ENCODE peak calls at places on chromosomes 13 and 19, in five cellular contexts. A is dermis blood vessel endothelial cell; L is activated naive CD8-positive, alpha-beta T cell treated with anti-CD3 and anti-CD28 coated beads, Interleukin-2, amount 50 U/mL, for 16 hours; V is stimulated activated effector memory CD8-positive, alpha-beta T cell treated with anti-CD3 and anti-CD28 coated beads, Interleukin-12 subunit alpha, Interleukin-12 subunit beta, amount 100 ng/mL, for 72 hours; I is aorta. M is an unnamed sample.

GRCh38 chr13:33345842-33346241 is 60.3 kb upstream of the STARD13 start:
- DNase-seq in A (no peak), L (no peak), V (no peak), I (no peak), M (no peak)

GRCh38 chr13:77207943-77208342 is 119.0 kb downstream of the MYCBP2 start:
- DNase-seq in A (peak), L (no peak), V (no peak), I (no peak), M (no peak)

GRCh38 chr13:45811891-45812583 is 39.5 kb downstream of the SIAH3 start:
- DNase-seq in A (no peak), L (no peak), V (no peak), I (no peak), M (no peak)

GRCh38 chr13:27728271-27728670 is 64.0 kb upstream of the GSX1 start:
- DNase-seq in A (peak), L (no peak), V (no peak), I (no peak), M (no peak)

GRCh38 chr13:44686478-44687071 is 110.4 kb upstream of the TSC22D1 start:
- DNase-seq in A (no peak), L (no peak), V (no peak), I (no peak), M (no peak)

GRCh38 chr13:49914947-49915346 is 21.2 kb downstream of the SPRYD7 start:
- DNase-seq in A (no peak), L (no peak), V (no peak), I (no peak), M (no peak)

GRCh38 chr19:9881720-9882119 is 46.6 kb downstream of the PIN1 start:
- DNase-seq in A (no peak), L (no peak), V (no peak), I (no peak), M (no peak)

GRCh38 chr19:18697680-18698079 is 14.2 kb downstream of the CRTC1 start:
- DNase-seq in A (no peak), L (no peak), V (no peak), I (no peak), M (no peak)

GRCh38 chr19:5172859-5173577 is 167.6 kb downstream of the PTPRS start:
- DNase-seq in A (peak), L (no peak), V (no peak), I (no peak), M (no peak)

GRCh38 chr19:11408591-11408990 is 10.5 kb downstream of the RGL3 start:
- DNase-seq in A (no peak), L (no peak), V (no peak), I (no peak), M (peak)

GRCh38 chr19:1472227-1473055 is 6.6 kb downstream of the C19orf25 start:
- DNase-seq in A (no peak), L (no peak), V (no peak), I (no peak), M (no peak)

GRCh38 chr19:56076413-56076998 is 44.6 kb downstream of the ZNF787 start:
- DNase-seq in A (peak), L (no peak), V (peak), I (no peak), M (no peak)

GRCh38 chr19:38728752-38729541 is 15.3 kb downstream of the CAPN12 start:
- DNase-seq in A (no peak), L (no peak), V (no peak), I (peak), M (peak)

GRCh38 chr13:37492741-37493514 is 105.6 kb downstream of the POSTN start:
- DNase-seq in A (no peak), L (no peak), V (no peak), I (no peak), M (no peak)

GRCh38 chr13:20045946-20046548 is 87.5 kb downstream of the ZMYM2 start:
- DNase-seq in A (no peak), L (no peak), V (no peak), I (no peak), M (no peak)

GRCh38 chr19:9431475-9431874 is 3.9 kb downstream of the ZNF266 start:
- DNase-seq in A (peak), L (no peak), V (peak), I (no peak), M (peak)

GRCh38 chr19:28694812-28695211 is 518.1 kb downstream of the UQCRFS1 start:
- DNase-seq in A (no peak), L (no peak), V (no peak), I (no peak), M (no peak)

GRCh38 chr19:12838182-12838890 is at the start of gene MAST1:
- DNase-seq in A (peak), L (no peak), V (peak), I (no peak), M (no peak)

GRCh38 chr13:33109319-33109718 is 93.1 kb downstream of the KL start:
- DNase-seq in A (no peak), L (no peak), V (no peak), I (no peak), M (no peak)

GRCh38 chr13:30026909-30027308 is 176.5 kb upstream of the UBL3 start:
- DNase-seq in A (no peak), L (no peak), V (no peak), I (no peak), M (no peak)

GRCh38 chr13:46176756-46177155 is 5.2 kb downstream of the LCP1 start:
- DNase-seq in A (no peak), L (no peak), V (no peak), I (no peak), M (peak)

GRCh38 chr19:45395524-45396388 is 9.1 kb downstream of the PPP1R13L start:
- DNase-seq in A (no peak), L (no peak), V (no peak), I (no peak), M (no peak)

GRCh38 chr13:84032116-84032515 is 149.8 kb upstream of the SLITRK1 start:
- DNase-seq in A (no peak), L (no peak), V (no peak), I (no peak), M (no peak)

GRCh38 chr13:28679628-28680027 is 20.7 kb downstream of the POMP start:
- DNase-seq in A (peak), L (no peak), V (no peak), I (no peak), M (no peak)

GRCh38 chr19:15464394-15465385 is at the start of gene RASAL3:
- DNase-seq in A (peak), L (no peak), V (peak), I (peak), M (peak)

GRCh38 chr13:24511019-24511823 is 1.4 kb downstream of the PARP4 start:
- DNase-seq in A (peak), L (peak), V (peak), I (no peak), M (peak)

GRCh38 chr13:24192036-24192810 is 31.7 kb downstream of the SPATA13 start:
- DNase-seq in A (no peak), L (no peak), V (no peak), I (no peak), M (no peak)

GRCh38 chr13:46896346-46897138 is at the start of gene HTR2A:
- DNase-seq in A (no peak), L (no peak), V (no peak), I (peak), M (no peak)

GRCh38 chr13:73230714-73231113 is 171.9 kb downstream of the KLF5 start:
- DNase-seq in A (no peak), L (no peak), V (no peak), I (no peak), M (peak)

GRCh38 chr19:30159636-30160035 is 212.5 kb upstream of the ZNF536 start:
- DNase-seq in A (no peak), L (no peak), V (no peak), I (no peak), M (no peak)

GRCh38 chr13:112056739-112057433 is 10.1 kb upstream of the SOX1 start:
- DNase-seq in A (no peak), L (no peak), V (no peak), I (no peak), M (no peak)

GRCh38 chr13:30165791-30166190 is 141.6 kb downstream of the KATNAL1 start:
- DNase-seq in A (peak), L (no peak), V (no peak), I (no peak), M (no peak)

GRCh38 chr13:50549221-50549942 is 294.1 kb downstream of the DLEU7 start:
- DNase-seq in A (no peak), L (no peak), V (no peak), I (no peak), M (no peak)

GRCh38 chr19:38850976-38851621 is 1.3 kb upstream of the HNRNPL start:
- DNase-seq in A (no peak), L (no peak), V (peak), I (no peak), M (no peak)

GRCh38 chr19:30690935-30691505 is 318.8 kb downstream of the ZNF536 start:
- DNase-seq in A (no peak), L (no peak), V (no peak), I (no peak), M (no peak)

GRCh38 chr19:58356971-58357797 is 3.9 kb upstream of the A1BG start:
- DNase-seq in A (no peak), L (no peak), V (no peak), I (no peak), M (no peak)

GRCh38 chr13:40644838-40645620 is 21.4 kb downstream of the FOXO1 start:
- DNase-seq in A (no peak), L (no peak), V (no peak), I (no peak), M (no peak)

GRCh38 chr19:15297416-15298224 is 34.7 kb downstream of the BRD4 start:
- DNase-seq in A (peak), L (no peak), V (no peak), I (no peak), M (peak)

GRCh38 chr13:84405286-84405685 is 523.0 kb upstream of the SLITRK1 start:
- DNase-seq in A (no peak), L (no peak), V (no peak), I (no peak), M (no peak)